ENCODE peak calls at places on chromosomes 7 and 10, in eight cellular contexts. F is left ventricle myocardium inferior, Y is fibroblast of the aortic adventitia, B is Panc1, Z is H54, H is NCI-H1092, A is germinal center, K is ovary. D is an unnamed sample.

GRCh38 chr7:91103365-91103764 is 160.9 kb upstream of the FZD1 start:
- DNase-seq in H (no peak), K (no peak), B (no peak), F (no peak), Z (no peak), Y (no peak), A (no peak), D (no peak)

GRCh38 chr10:15344876-15345285 is 26.2 kb downstream of the FAM171A1 start:
- DNase-seq in B (no peak), H (no peak), K (no peak), A (no peak), Y (peak), F (no peak), Z (no peak), D (peak)

GRCh38 chr7:107276220-107276827 is 107.5 kb downstream of the HBP1 start:
- DNase-seq in F (no peak), Z (no peak), H (no peak), K (no peak), Y (no peak), B (no peak), A (no peak), D (no peak)

GRCh38 chr10:22321831-22322662 is 1.1 kb downstream of the BMI1 start:
- DNase-seq in H (no peak), B (no peak), Z (no peak), A (peak), F (no peak), K (peak), Y (no peak), D (no peak)

GRCh38 chr10:79402951-79403350 is 42.5 kb downstream of the ZCCHC24 start:
- DNase-seq in Z (no peak), H (no peak), F (peak), K (no peak), A (no peak), Y (no peak), B (no peak), D (no peak)

GRCh38 chr7:143285454-143285756 is 647 bp downstream of the TMEM139 start:
- DNase-seq in B (no peak), K (no peak), Y (no peak), A (no peak), H (no peak), Z (peak), F (peak), D (no peak)

GRCh38 chr7:47228386-47229014 is 353.4 kb downstream of the TNS3 start:
- DNase-seq in F (no peak), Y (no peak), K (no peak), B (no peak), Z (peak), H (no peak), A (peak), D (no peak)

GRCh38 chr7:96414931-96415292 is 93.0 kb upstream of the SLC25A13 start:
- DNase-seq in A (peak), K (no peak), Z (no peak), F (no peak), H (peak), B (peak), Y (peak), D (peak)

GRCh38 chr10:20105236-20105635 is 289.0 kb downstream of the PLXDC2 start:
- DNase-seq in F (no peak), Y (peak), Z (no peak), K (no peak), B (no peak), A (no peak), H (no peak), D (no peak)

GRCh38 chr10:93383562-93383981 is 98.6 kb downstream of the MYOF start:
- DNase-seq in A (no peak), Y (peak), K (no peak), B (no peak), Z (peak), F (no peak), H (no peak), D (no peak)

GRCh38 chr10:102580230-102580629 is 64.0 kb upstream of the TRIM8 start:
- DNase-seq in Z (no peak), F (no peak), Y (no peak), H (no peak), K (no peak), A (no peak), B (no peak), D (no peak)

GRCh38 chr7:137957887-137958286 is 44.0 kb downstream of the CREB3L2 start:
- DNase-seq in Z (no peak), B (no peak), K (no peak), Y (peak), F (peak), A (no peak), H (no peak), D (no peak)

GRCh38 chr10:19889279-19889678 is 73.0 kb downstream of the PLXDC2 start:
- DNase-seq in Z (no peak), H (no peak), Y (no peak), A (no peak), B (no peak), F (no peak), K (no peak), D (no peak)

GRCh38 chr7:44058759-44059218 is 6.6 kb downstream of the PGAM2 start:
- DNase-seq in Z (no peak), B (no peak), A (no peak), F (peak), Y (no peak), H (no peak), K (no peak), D (no peak)

GRCh38 chr10:86942441-86943315 is 14.7 kb downstream of the MMRN2 start:
- DNase-seq in Y (no peak), F (no peak), B (no peak), K (no peak), H (no peak), A (no peak), Z (no peak), D (no peak)

GRCh38 chr10:132458595-132459251 is 61.7 kb downstream of the PWWP2B start:
- DNase-seq in Y (peak), A (peak), Z (no peak), K (peak), H (no peak), F (no peak), B (no peak), D (no peak)

GRCh38 chr10:120456626-120457430 is at the start of gene PLPP4:
- DNase-seq in K (peak), Z (no peak), A (peak), B (no peak), F (no peak), H (no peak), Y (peak), D (peak)

GRCh38 chr10:86376852-86377796 is 10.5 kb upstream of the GRID1 start:
- DNase-seq in K (peak), Z (peak), H (no peak), A (peak), Y (peak), F (peak), B (peak), D (no peak)

GRCh38 chr10:70379581-70380176 is 2.7 kb downstream of the LRRC20 start:
- DNase-seq in A (peak), H (no peak), Y (no peak), B (no peak), K (no peak), Z (no peak), F (no peak), D (no peak)

GRCh38 chr7:129493555-129493954 is 8.8 kb upstream of the SMKR1 start:
- DNase-seq in K (no peak), Y (peak), H (no peak), B (no peak), Z (no peak), A (peak), F (no peak), D (no peak)

GRCh38 chr7:31022117-31022516 is 30.0 kb upstream of the ADCYAP1R1 start:
- DNase-seq in A (no peak), F (no peak), B (no peak), Y (no peak), H (no peak), K (no peak), Z (no peak), D (no peak)

GRCh38 chr10:126993208-126993607 is 88.0 kb downstream of the DOCK1 start:
- DNase-seq in K (no peak), B (no peak), Y (no peak), F (no peak), Z (no peak), H (no peak), A (no peak), D (no peak)

GRCh38 chr7:92699560-92699959 is 109.4 kb upstream of the FAM133B start:
- DNase-seq in Z (no peak), Y (no peak), F (no peak), K (no peak), A (no peak), H (no peak), B (no peak), D (no peak)

GRCh38 chr10:124700293-124701037 is 43.7 kb downstream of the FAM53B start:
- DNase-seq in Y (no peak), K (no peak), B (no peak), A (no peak), Z (no peak), F (no peak), H (no peak), D (no peak)

GRCh38 chr7:20776214-20776875 is 10.3 kb downstream of the SP8 start:
- DNase-seq in K (no peak), Z (no peak), F (no peak), Y (no peak), A (no peak), H (no peak), B (no peak), D (no peak)

GRCh38 chr10:28996345-28996744 is 292.5 kb upstream of the LYZL1 start:
- DNase-seq in H (no peak), Z (no peak), K (no peak), F (no peak), Y (no peak), A (no peak), B (no peak), D (no peak)

GRCh38 chr7:51732951-51733350 is 416.3 kb upstream of the COBL start:
- DNase-seq in Z (no peak), H (no peak), F (no peak), K (no peak), B (no peak), A (no peak), Y (no peak), D (no peak)

GRCh38 chr7:157278167-157278790 is 58.5 kb upstream of the DNAJB6 start:
- DNase-seq in B (no peak), K (no peak), A (no peak), H (no peak), F (no peak), Z (no peak), Y (no peak), D (no peak)

GRCh38 chr7:2471022-2471329 is 5.2 kb downstream of the GRIFIN start:
- DNase-seq in Y (peak), Z (peak), K (no peak), F (no peak), B (no peak), H (no peak), A (no peak), D (no peak)

GRCh38 chr10:78804356-78805032 is 264.3 kb upstream of the ZMIZ1 start:
- DNase-seq in F (peak), B (no peak), H (no peak), A (no peak), Y (peak), K (peak), Z (no peak), D (no peak)

GRCh38 chr10:80275135-80275498 is 14.3 kb downstream of the MAT1A start:
- DNase-seq in A (no peak), H (no peak), Z (no peak), F (no peak), Y (no peak), K (no peak), B (no peak), D (no peak)

GRCh38 chr7:95527776-95528250 is 42.1 kb downstream of the ASB4 start:
- DNase-seq in K (no peak), H (no peak), Z (no peak), B (no peak), F (no peak), Y (no peak), A (no peak), D (no peak)

GRCh38 chr7:73995330-73995729 is 32.6 kb upstream of the ELN start:
- DNase-seq in H (no peak), Y (peak), Z (no peak), F (no peak), A (no peak), K (no peak), B (no peak), D (no peak)

GRCh38 chr7:131628634-131629033 is 72.2 kb upstream of the PODXL start:
- DNase-seq in K (no peak), H (no peak), A (no peak), F (no peak), Z (no peak), B (no peak), Y (no peak), D (no peak)

GRCh38 chr7:6656413-6656812 is 19.3 kb downstream of the ZNF316 start:
- DNase-seq in B (no peak), K (no peak), A (no peak), H (no peak), Z (no peak), Y (no peak), F (no peak), D (no peak)